ENCODE peak calls at places on chromosomes 12 and 14, in eight cellular contexts. O is T-cell; D is psoas muscle; M is sciatic nerve; S is stimulated activated CD4-positive, alpha-beta T cell treated with anti-CD3 and anti-CD28 coated beads, Interleukin-4, amount 100 ng/mL, for 4 hours; L is GM04503; U is right cardiac atrium; B is stimulated activated naive CD8-positive, alpha-beta T cell treated with anti-CD3 and anti-CD28 coated beads, Interleukin-15, Interleukin-2, amounts not matched to agents 100 U/mL and 50 U/mL, for 24 hours. W is an unnamed sample.

GRCh38 chr14:50666772-50667490 is 1.2 kb downstream of the SAV1 start:
- DNase-seq in O (peak), M (no peak), B (peak), D (peak), S (peak), U (peak), L (no peak), W (no peak)

GRCh38 chr14:89625208-89625987 is 208.4 kb upstream of the FOXN3 start:
- DNase-seq in M (no peak), O (no peak), U (peak), S (no peak), L (no peak), D (peak), B (no peak), W (no peak)

GRCh38 chr12:130266751-130267150 is 70.9 kb upstream of the PIWIL1 start:
- DNase-seq in D (no peak), M (no peak), B (no peak), O (no peak), S (no peak), U (no peak), L (no peak), W (no peak)

GRCh38 chr12:47417960-47418359 is 287.9 kb downstream of the RPAP3 start:
- DNase-seq in S (no peak), L (no peak), U (no peak), O (no peak), B (no peak), M (no peak), D (no peak), W (no peak)

GRCh38 chr14:45044638-45045037 is 39.3 kb upstream of the PRPF39 start:
- DNase-seq in L (no peak), S (no peak), O (no peak), U (no peak), B (no peak), M (no peak), D (no peak), W (no peak)

GRCh38 chr14:100155049-100155621 is 4.3 kb downstream of the DEGS2 start:
- DNase-seq in O (no peak), L (no peak), D (no peak), S (no peak), U (peak), B (peak), M (no peak), W (peak)

GRCh38 chr12:109715310-109716091 is 1.9 kb downstream of the FAM222A start:
- DNase-seq in B (peak), S (no peak), L (no peak), D (peak), M (no peak), U (peak), O (peak), W (no peak)

GRCh38 chr12:79988368-79988767 is 53.5 kb upstream of the PPP1R12A start:
- DNase-seq in L (peak), U (no peak), O (no peak), D (no peak), S (no peak), B (no peak), M (no peak), W (no peak)

GRCh38 chr14:99136401-99136800 is 135.6 kb downstream of the BCL11B start:
- DNase-seq in S (no peak), U (no peak), B (no peak), M (no peak), O (no peak), D (no peak), L (no peak), W (no peak)

GRCh38 chr14:55794655-55795583 is 214.9 kb downstream of the KTN1 start:
- DNase-seq in M (no peak), D (no peak), U (no peak), O (no peak), L (no peak), S (no peak), B (no peak), W (no peak)

GRCh38 chr12:127284870-127285431 is 982.0 kb upstream of the TMEM132C start:
- DNase-seq in O (no peak), B (no peak), U (peak), S (no peak), D (peak), L (peak), M (no peak), W (no peak)

GRCh38 chr14:89660183-89660582 is 243.2 kb upstream of the FOXN3 start:
- DNase-seq in B (no peak), M (no peak), O (no peak), L (peak), S (no peak), D (no peak), U (no peak), W (no peak)

GRCh38 chr12:71746983-71747611 is 7.6 kb upstream of the RAB21 start:
- DNase-seq in M (no peak), S (peak), D (no peak), L (no peak), B (peak), U (no peak), O (peak), W (no peak)

GRCh38 chr12:27296674-27297073 is 36.0 kb upstream of the BMAL2 start:
- DNase-seq in M (no peak), U (no peak), S (no peak), O (no peak), L (no peak), D (no peak), B (no peak), W (no peak)

GRCh38 chr12:205026-205425 is 8.9 kb downstream of the SLC6A12 start:
- DNase-seq in S (no peak), U (no peak), D (no peak), O (no peak), B (no peak), M (no peak), L (no peak), W (no peak)

GRCh38 chr12:6234214-6234613 is 34.0 kb downstream of the CD9 start:
- DNase-seq in M (no peak), S (no peak), D (no peak), B (no peak), O (no peak), L (no peak), U (no peak), W (no peak)

GRCh38 chr12:117147639-117148038 is 42.6 kb downstream of the FBXO21 start:
- DNase-seq in S (no peak), O (no peak), U (no peak), B (no peak), L (no peak), D (no peak), M (no peak), W (no peak)

GRCh38 chr14:56487090-56487667 is 92.4 kb upstream of the TMEM260 start:
- DNase-seq in O (no peak), B (no peak), L (no peak), U (no peak), D (no peak), M (no peak), S (no peak), W (no peak)

GRCh38 chr12:40820794-40821484 is 128.7 kb downstream of the CNTN1 start:
- DNase-seq in D (no peak), U (no peak), L (no peak), M (no peak), B (no peak), O (no peak), S (no peak), W (no peak)

GRCh38 chr14:50718949-50719348 is 50.8 kb upstream of the SAV1 start:
- DNase-seq in B (no peak), U (no peak), D (no peak), O (no peak), S (no peak), M (no peak), L (no peak), W (no peak)

GRCh38 chr14:96164861-96165490 is 39.7 kb upstream of the BDKRB2 start:
- DNase-seq in L (no peak), O (no peak), S (no peak), B (no peak), D (no peak), U (no peak), M (peak), W (no peak)

GRCh38 chr12:90250766-90251165 is 542.1 kb upstream of the ATP2B1 start:
- DNase-seq in O (no peak), U (peak), D (peak), M (no peak), S (no peak), B (no peak), L (no peak), W (no peak)

GRCh38 chr12:46461459-46461858 is 88.9 kb upstream of the SLC38A2 start:
- DNase-seq in S (no peak), D (no peak), M (no peak), B (no peak), O (no peak), U (peak), L (no peak), W (no peak)

GRCh38 chr12:6370994-6371754 is 4.2 kb downstream of the SCNN1A start:
- DNase-seq in U (peak), M (no peak), S (no peak), L (no peak), B (no peak), D (no peak), O (no peak), W (no peak)

GRCh38 chr12:126768517-126768916 is 1498.5 kb upstream of the TMEM132C start:
- DNase-seq in S (no peak), L (no peak), O (no peak), M (no peak), B (no peak), U (no peak), D (no peak), W (no peak)

GRCh38 chr12:51675062-51675803 is 84.2 kb downstream of the SCN8A start:
- DNase-seq in S (no peak), L (no peak), B (no peak), M (no peak), O (no peak), D (no peak), U (no peak), W (peak)

GRCh38 chr14:103624860-103625259 is 4.2 kb upstream of the KLC1 start:
- DNase-seq in L (no peak), O (no peak), B (peak), D (peak), M (peak), U (peak), S (peak), W (peak)

GRCh38 chr12:97299867-97300266 is 162.7 kb upstream of the RMST start:
- DNase-seq in M (no peak), U (no peak), D (no peak), O (no peak), S (no peak), L (no peak), B (no peak), W (no peak)

GRCh38 chr14:105330491-105330895 is 15.9 kb downstream of the PACS2 start:
- DNase-seq in D (no peak), U (peak), B (no peak), S (no peak), M (no peak), O (no peak), L (peak), W (no peak)

GRCh38 chr12:56840922-56841321 is 77.8 kb downstream of the HSD17B6 start:
- DNase-seq in O (no peak), U (no peak), L (no peak), S (no peak), M (no peak), B (no peak), D (no peak), W (no peak)

GRCh38 chr12:33437598-33437997 is 2.0 kb downstream of the SYT10 start:
- DNase-seq in U (no peak), B (no peak), O (no peak), L (no peak), M (no peak), S (no peak), D (no peak), W (no peak)

W was measured in Right ventricle myocardium inferior.